ENCODE peak calls at places on chromosome 1, in seven cellular contexts. Q is amniotic epithelial cell; X is fibroblast of the conjunctiva; A is HuH-7; M is heart right ventricle; B is EL; I is activated naive CD8-positive, alpha-beta T cell treated with anti-CD3 and anti-CD28 coated beads for 36 hours. Z is an unnamed sample.

GRCh38 chr1:181733486-181733885 is 250.2 kb downstream of the CACNA1E start:
- DNase-seq in Q (no peak), X (no peak), A (no peak), M (no peak), B (no peak), I (no peak), Z (no peak)

GRCh38 chr1:225866061-225866844 is 15.9 kb downstream of the TMEM63A start:
- DNase-seq in Q (no peak), X (no peak), A (no peak), M (no peak), B (peak; percentile 83), I (peak; percentile 78), Z (no peak)

GRCh38 chr1:20255666-20256065 is 35.0 kb upstream of the VWA5B1 start:
- DNase-seq in Q (peak; percentile 77), X (no peak), A (no peak), M (no peak), B (peak; percentile 73), I (no peak), Z (no peak)

GRCh38 chr1:198716051-198716450 is 77.2 kb downstream of the PTPRC start:
- DNase-seq in Q (no peak), X (no peak), A (no peak), M (no peak), B (no peak), I (no peak), Z (no peak)

GRCh38 chr1:31243451-31244286 is 4.0 kb upstream of the NKAIN1 start:
- DNase-seq in Q (peak; percentile 91), X (no peak), A (no peak), M (no peak), B (peak; percentile 27), I (no peak), Z (no peak)

GRCh38 chr1:179798864-179799516 is 55.9 kb downstream of the FAM163A start:
- DNase-seq in Q (no peak), X (no peak), A (no peak), M (no peak), B (no peak), I (no peak), Z (no peak)

GRCh38 chr1:88985033-88985432 is 7.4 kb downstream of the KYAT3 start:
- DNase-seq in Q (peak; percentile 89), X (peak; percentile 67), A (no peak), M (peak; percentile 40), B (peak; percentile 93), I (no peak), Z (no peak)

GRCh38 chr1:110114784-110115183 is 2.5 kb downstream of the UBL4B start:
- DNase-seq in Q (no peak), X (no peak), A (no peak), M (no peak), B (no peak), I (no peak), Z (no peak)

GRCh38 chr1:5375437-5375836 is 616.8 kb downstream of the NPHP4 start:
- DNase-seq in Q (no peak), X (no peak), A (no peak), M (no peak), B (no peak), I (no peak), Z (no peak)

GRCh38 chr1:160007577-160008200 is 24.1 kb downstream of the PIGM start:
- DNase-seq in Q (peak; percentile 23), X (no peak), A (no peak), M (no peak), B (peak; percentile 38), I (no peak), Z (no peak)

GRCh38 chr1:1109743-1110142 is 6.1 kb downstream of the C1orf159 start:
- DNase-seq in Q (no peak), X (no peak), A (no peak), M (no peak), B (no peak), I (no peak), Z (no peak)

GRCh38 chr1:85397490-85398044 is 67.4 kb downstream of the DDAH1 start:
- DNase-seq in Q (no peak), X (no peak), A (no peak), M (no peak), B (no peak), I (no peak), Z (no peak)

GRCh38 chr1:197199923-197200467 is 53.5 kb upstream of the ASPM start:
- DNase-seq in Q (no peak), X (no peak), A (no peak), M (no peak), B (no peak), I (no peak), Z (no peak)

GRCh38 chr1:2203671-2204383 is 9.3 kb upstream of the FAAP20 start:
- DNase-seq in Q (no peak), X (no peak), A (no peak), M (no peak), B (no peak), I (no peak), Z (no peak)

GRCh38 chr1:7656821-7657220 is 114.3 kb upstream of the VAMP3 start:
- DNase-seq in Q (no peak), X (no peak), A (no peak), M (no peak), B (no peak), I (no peak), Z (no peak)

GRCh38 chr1:53455592-53455991 is 3.6 kb upstream of the DMRTB1 start:
- DNase-seq in Q (no peak), X (no peak), A (no peak), M (no peak), B (no peak), I (no peak), Z (no peak)

GRCh38 chr1:24155011-24155782 is 12.3 kb upstream of the IL22RA1 start:
- DNase-seq in Q (no peak), X (no peak), A (peak; percentile 54), M (no peak), B (no peak), I (no peak), Z (no peak)

GRCh38 chr1:54846301-54846700 is 40.7 kb downstream of the DHCR24 start:
- DNase-seq in Q (no peak), X (no peak), A (no peak), M (no peak), B (no peak), I (no peak), Z (no peak)

GRCh38 chr1:183841950-183842816 is 37.3 kb downstream of the RGL1 start:
- DNase-seq in Q (peak; percentile 95), X (peak; percentile 91), A (peak; percentile 7), M (peak; percentile 32), B (peak; percentile 96), I (peak; percentile 14), Z (no peak)

GRCh38 chr1:27193194-27193593 is 38.3 kb upstream of the SLC9A1 start:
- DNase-seq in Q (no peak), X (no peak), A (no peak), M (no peak), B (no peak), I (no peak), Z (no peak)

GRCh38 chr1:207014728-207015127 is 17.8 kb downstream of the C1orf116 start:
- DNase-seq in Q (no peak), X (no peak), A (no peak), M (no peak), B (no peak), I (no peak), Z (no peak)

GRCh38 chr1:57269621-57270235 is 154.1 kb downstream of the DAB1 start:
- DNase-seq in Q (no peak), X (no peak), A (no peak), M (no peak), B (no peak), I (no peak), Z (no peak)

GRCh38 chr1:48236716-48237470 is 14.4 kb downstream of the SLC5A9 start:
- DNase-seq in Q (peak; percentile 50), X (peak; percentile 1), A (peak; percentile 57), M (no peak), B (no peak), I (no peak), Z (no peak)

GRCh38 chr1:86156571-86157455 is at the start of gene COL24A1:
- DNase-seq in Q (peak; percentile 33), X (no peak), A (no peak), M (peak; percentile 17), B (peak; percentile 61), I (peak; percentile 10), Z (no peak)

Z was measured in cerebellar nuclear complex.